ENCODE peak calls at places on chromosomes 11 and 22, in four cellular contexts. C is SK-N-SH, T is HepG2, U is GM12878. N is an unnamed sample.

GRCh38 chr22:49564666-49565515 is 262.8 kb downstream of the BRD1 start:
- DNase-seq in C (no peak), T (no peak), U (no peak), N (no peak)

GRCh38 chr11:122784325-122785155 is 53.8 kb upstream of the CRTAM start:
- DNase-seq in U (no peak), T (no peak), C (no peak), N (no peak)

GRCh38 chr22:27876684-27877083 is 42.4 kb downstream of the PITPNB start:
- DNase-seq in T (no peak), C (no peak), U (no peak), N (no peak)

GRCh38 chr11:129322941-129323340 is 52.7 kb upstream of the BARX2 start:
- DNase-seq in U (no peak), T (no peak), C (no peak), N (no peak)

GRCh38 chr22:45537734-45538181 is 35.1 kb downstream of the FBLN1 start:
- DNase-seq in C (peak), U (no peak), T (no peak), N (no peak)

GRCh38 chr11:66288138-66288865 is 641 bp downstream of the YIF1A start:
- DNase-seq in T (peak), C (peak), U (no peak), N (no peak)

GRCh38 chr11:124194696-124195418 is 11.7 kb downstream of the OR10D3 start:
- DNase-seq in T (peak), U (peak), C (peak), N (peak)

GRCh38 chr22:44811141-44811540 is 58.8 kb downstream of the ARHGAP8 start:
- DNase-seq in T (no peak), U (no peak), C (no peak), N (no peak)

GRCh38 chr22:43829904-43830851 is 18.1 kb upstream of the EFCAB6 start:
- DNase-seq in U (no peak), C (peak), T (no peak), N (no peak)

GRCh38 chr22:29314537-29315285 is 786 bp downstream of the RASL10A start:
- DNase-seq in C (peak), T (no peak), U (no peak), N (no peak)

GRCh38 chr11:12289667-12290476 is 87.5 kb upstream of the PARVA start:
- DNase-seq in U (no peak), C (peak), T (no peak), N (no peak)

GRCh38 chr11:15826826-15827225 is 529.5 kb downstream of the SOX6 start:
- DNase-seq in U (no peak), T (no peak), C (peak), N (peak)

GRCh38 chr11:128482512-128483191 is 104.7 kb downstream of the ETS1 start:
- DNase-seq in U (no peak), C (no peak), T (no peak), N (no peak)

GRCh38 chr22:27880778-27881394 is 38.2 kb downstream of the PITPNB start:
- DNase-seq in T (peak), C (peak), U (no peak), N (peak)

GRCh38 chr11:86395061-86395551 is 20.4 kb downstream of the CCDC81 start:
- DNase-seq in C (no peak), T (no peak), U (no peak), N (no peak)

GRCh38 chr11:120801801-120802689 is 221.9 kb upstream of the TBCEL start:
- DNase-seq in C (peak), U (no peak), T (peak), N (peak)

GRCh38 chr22:29031236-29031982 is 30.2 kb downstream of the C22orf31 start:
- DNase-seq in U (no peak), C (peak), T (peak), N (peak)

GRCh38 chr11:115958089-115959000 is 454.1 kb upstream of the CADM1 start:
- DNase-seq in T (no peak), U (no peak), C (no peak), N (no peak)

GRCh38 chr11:36123353-36124220 is 165.6 kb downstream of the COMMD9 start:
- DNase-seq in U (no peak), C (no peak), T (no peak), N (no peak)

GRCh38 chr22:43911351-43911750 is 12.3 kb upstream of the PNPLA3 start:
- DNase-seq in C (no peak), U (no peak), T (no peak), N (no peak)

GRCh38 chr11:102911758-102912481 is 37.1 kb upstream of the MMP12 start:
- DNase-seq in U (no peak), C (no peak), T (no peak), N (no peak)

GRCh38 chr11:65107751-65108468 is 3.8 kb upstream of the TM7SF2 start:
- DNase-seq in T (no peak), U (no peak), C (no peak), N (no peak)
- TF ChIP-seq PBX3 in T (no peak), U (no peak), C (no peak), N (no peak)

GRCh38 chr11:133021503-133021902 is 510.8 kb downstream of the OPCML start:
- DNase-seq in T (no peak), U (no peak), C (no peak), N (no peak)
- TF ChIP-seq PBX3 in T (no peak), U (no peak), C (no peak), N (no peak)

DNA sequence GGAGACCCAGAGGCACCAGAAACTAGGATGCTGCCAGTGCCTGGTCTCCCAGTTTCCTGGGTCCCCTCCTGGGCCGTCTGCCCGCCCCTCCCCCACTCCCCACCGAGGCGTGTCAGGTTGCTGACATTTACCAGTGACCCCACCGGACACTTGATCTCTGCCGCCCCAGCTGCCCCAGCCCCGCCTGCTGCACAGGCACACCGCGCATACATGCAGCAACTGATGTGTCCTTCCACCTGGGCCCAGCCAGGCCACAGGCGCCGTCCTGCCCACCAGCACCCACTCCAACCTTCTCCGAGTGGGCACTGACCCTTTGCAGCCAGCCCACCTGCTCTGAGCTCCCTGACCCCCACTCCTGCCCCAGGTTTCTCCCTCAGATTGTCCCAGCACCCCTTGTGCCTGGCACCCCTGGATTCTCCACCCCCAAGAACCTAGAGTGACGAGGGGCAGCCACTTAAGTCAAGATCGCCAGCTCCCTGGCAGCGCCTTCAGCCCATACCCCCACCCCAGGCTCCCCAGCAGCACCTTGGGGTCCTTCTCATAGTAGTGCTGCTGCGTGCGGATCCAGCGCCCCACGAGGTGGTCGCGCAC is 548 bp downstream of the PYGM start:
- DNase-seq in T (peak), C (peak), U (no peak), N (no peak)
- TF ChIP-seq PBX3 in T (no peak), C (no peak), U (no peak), N (no peak)

GRCh38 chr11:62143727-62144126 is 19.9 kb downstream of the INCENP start:
- DNase-seq in C (peak), U (no peak), T (no peak), N (no peak)

GRCh38 chr11:62142043-62142375 is 18.2 kb downstream of the INCENP start:
- DNase-seq in C (no peak), T (no peak), U (no peak), N (no peak)

GRCh38 chr11:62144641-62145255 is 20.9 kb downstream of the INCENP start:
- DNase-seq in U (no peak), C (peak), T (no peak), N (no peak)

GRCh38 chr11:62141111-62142042 is 17.6 kb downstream of the INCENP start:
- DNase-seq in T (no peak), C (peak), U (no peak), N (no peak)

GRCh38 chr11:62142921-62143320 is 19.1 kb downstream of the INCENP start:
- DNase-seq in C (peak), T (no peak), U (no peak), N (no peak)
- TF ChIP-seq PBX3 in C (no peak), T (no peak), U (no peak), N (no peak)

DNA sequence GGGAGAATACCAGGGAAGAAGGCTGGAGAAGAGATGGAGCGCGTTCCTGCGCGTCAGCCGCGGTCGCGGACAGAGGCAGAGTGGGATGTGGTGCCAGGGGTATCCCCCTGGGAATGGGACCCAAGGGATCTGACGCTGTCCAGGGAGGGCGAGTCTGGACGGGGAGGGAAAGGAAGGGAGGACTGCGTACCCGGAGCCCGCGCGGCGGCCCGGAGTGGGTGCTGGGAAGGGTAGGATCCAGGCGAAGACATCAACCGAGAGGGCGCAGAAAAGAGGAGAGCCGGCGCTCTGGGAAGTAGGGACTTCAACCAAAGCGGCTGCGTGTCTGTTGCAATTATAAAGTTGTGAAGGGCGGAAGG is 744 bp downstream of the C11orf87 start:
- DNase-seq in U (no peak), T (no peak), C (peak), N (no peak)
- TF ChIP-seq PBX3 in U (no peak), T (no peak), C (no peak), N (no peak)

GRCh38 chr11:65260756-65261590 is 789 bp upstream of the POLA2 start:
- DNase-seq in T (no peak), C (peak), U (no peak), N (peak)

GRCh38 chr11:65262381-65262680 is 569 bp downstream of the POLA2 start:
- DNase-seq in T (no peak), U (no peak), C (no peak), N (no peak)

GRCh38 chr11:65260302-65260701 is 1.5 kb upstream of the POLA2 start:
- DNase-seq in T (no peak), U (no peak), C (no peak), N (no peak)

GRCh38 chr11:65261591-65262380 is at the start of gene POLA2:
- DNase-seq in U (peak), C (peak), T (peak), N (peak)

DNA sequence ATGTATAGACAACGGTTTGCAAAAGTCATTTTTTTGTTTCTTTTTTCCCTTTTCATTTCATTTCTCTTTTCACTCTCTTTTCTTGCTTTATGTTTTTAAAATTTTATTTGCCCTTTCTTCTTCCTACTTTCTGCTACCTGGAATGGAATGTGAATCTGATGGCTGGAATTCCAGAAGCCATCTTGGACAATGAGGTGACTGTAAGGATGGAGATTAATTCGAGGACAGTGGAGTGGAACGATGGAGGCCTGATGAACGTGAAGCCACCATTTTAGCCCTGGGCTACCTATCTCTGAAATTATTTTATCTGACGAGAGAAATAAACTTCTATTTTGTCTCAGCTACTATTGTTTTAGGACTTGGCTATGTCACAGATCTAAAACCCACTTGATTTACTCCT is 2.8 kb upstream of the POLA2 start:
- DNase-seq in U (no peak), T (no peak), C (no peak), N (no peak)
- TF ChIP-seq PBX3 in U (no peak), T (no peak), C (no peak), N (no peak)

DNA sequence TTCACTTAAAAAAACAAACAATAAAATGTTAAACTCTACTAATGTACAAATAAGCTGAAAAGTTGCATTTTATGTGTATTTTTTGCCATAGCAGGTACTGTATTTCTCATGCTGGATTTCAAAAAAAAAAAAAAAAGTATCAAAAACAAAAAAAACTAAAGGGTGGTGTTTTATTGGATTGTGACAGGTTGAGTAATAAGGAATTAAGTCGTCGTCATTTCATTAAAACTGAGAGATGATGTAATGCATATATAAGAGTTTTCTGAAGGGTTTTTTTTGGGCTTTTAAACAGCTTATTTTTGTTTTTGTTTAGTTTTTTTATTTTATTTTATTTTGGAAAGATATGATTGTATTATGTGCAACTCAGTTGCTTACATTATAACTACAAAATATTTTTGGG is 10.9 kb upstream of the ADSL start:
- DNase-seq in T (no peak), C (no peak), U (no peak), N (no peak)
- TF ChIP-seq PBX3 in T (no peak), C (no peak), U (no peak), N (no peak)

GRCh38 chr22:36643033-36643432 is 60.5 kb downstream of the CACNG2 start:
- DNase-seq in C (no peak), T (no peak), U (no peak), N (no peak)

GRCh38 chr22:36641902-36642640 is 61.5 kb downstream of the CACNG2 start:
- DNase-seq in U (no peak), C (no peak), T (no peak), N (peak)

GRCh38 chr22:36640106-36640672 is 63.4 kb downstream of the CACNG2 start:
- DNase-seq in T (no peak), C (no peak), U (no peak), N (no peak)

GRCh38 chr22:36644333-36644757 is 59.2 kb downstream of the CACNG2 start:
- DNase-seq in T (peak), C (no peak), U (no peak), N (peak)
- TF ChIP-seq PBX3 in T (no peak), C (no peak), U (no peak), N (no peak)

GRCh38 chr11:70525006-70525405 is 126.7 kb downstream of the CTTN start:
- DNase-seq in U (no peak), T (no peak), C (peak), N (no peak)
- TF ChIP-seq PBX3 in U (no peak), T (no peak), C (no peak), N (no peak)

DNA sequence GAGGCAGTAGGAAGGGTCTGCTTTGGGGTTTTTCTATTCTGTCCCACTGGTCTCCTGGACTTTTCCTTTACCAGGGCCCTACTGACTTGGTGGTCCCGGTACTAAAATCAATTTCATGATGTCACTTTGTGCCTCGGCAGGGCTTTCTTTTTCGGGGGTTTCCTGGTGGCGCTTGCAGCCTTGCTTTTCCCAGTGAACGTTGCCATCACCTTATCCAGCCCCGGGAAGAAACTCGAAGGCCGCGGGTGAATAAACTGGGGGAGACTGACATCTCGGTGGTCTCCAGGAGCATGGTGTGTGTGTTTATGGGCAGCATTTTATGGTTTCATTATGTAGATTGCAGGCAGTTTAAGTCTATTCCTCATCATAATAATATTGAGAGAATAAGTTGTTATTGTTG is 84.4 kb downstream of the KCNQ1 start:
- DNase-seq in T (no peak), U (no peak), C (no peak), N (no peak)
- TF ChIP-seq PBX3 in T (no peak), U (no peak), C (no peak), N (no peak)